ENCODE peak calls at places on chromosomes 6 and 20, in four cellular contexts. G is aorta, X is activated gamma-delta T cell treated with Interleukin-2 at 50 U/mL for 16 hours, M is memory B cell. H is an unnamed sample.

GRCh38 chr20:45322952-45323383 is 14.9 kb upstream of the MATN4 start:
- DNase-seq in G (peak; percentile 83), X (no peak), M (no peak), H (no peak)

GRCh38 chr6:131862486-131862885 is 54.7 kb downstream of the ENPP1 start:
- DNase-seq in G (no peak), X (no peak), M (no peak), H (no peak)

GRCh38 chr20:48736636-48737035 is 91.2 kb downstream of the PREX1 start:
- DNase-seq in G (no peak), X (no peak), M (no peak), H (no peak)

GRCh38 chr6:53343092-53343491 is 5.7 kb downstream of the ELOVL5 start:
- DNase-seq in G (no peak), X (no peak), M (no peak), H (no peak)

GRCh38 chr6:73710470-73710869 is 14.5 kb downstream of the CD109 start:
- DNase-seq in G (no peak), X (no peak), M (no peak), H (no peak)

GRCh38 chr6:15433517-15433874 is 187.6 kb downstream of the JARID2 start:
- DNase-seq in G (no peak), X (no peak), M (no peak), H (no peak)

GRCh38 chr20:37313546-37314091 is 24.2 kb downstream of the MANBAL start:
- DNase-seq in G (no peak), X (no peak), M (no peak), H (no peak)

GRCh38 chr6:124203106-124203811 is 399.6 kb downstream of the NKAIN2 start:
- DNase-seq in G (no peak), X (no peak), M (no peak), H (no peak)

GRCh38 chr6:111096246-111096645 is 8.9 kb downstream of the SLC16A10 start:
- DNase-seq in G (no peak), X (peak; percentile 45), M (no peak), H (peak; percentile 37)

GRCh38 chr6:15398657-15399287 is 152.9 kb downstream of the JARID2 start:
- DNase-seq in G (no peak), X (no peak), M (no peak), H (no peak)

GRCh38 chr6:47484616-47485015 is 7.0 kb downstream of the CD2AP start:
- DNase-seq in G (no peak), X (no peak), M (no peak), H (no peak)